ENCODE peak calls at places on chromosomes 12 and 14, in ten cellular contexts. S is neuronal stem cell, A is HL-60, I is ovary, L is GM23338, E is fibroblast of lung, T is tibial artery, R is cardiac muscle cell, U is heart right ventricle, K is astrocyte. P is an unnamed sample.

GRCh38 chr12:124486346-124486963 is 81.0 kb downstream of the NCOR2 start:
- DNase-seq in S (no peak), A (no peak), I (no peak), L (no peak), E (no peak), T (no peak), R (no peak), U (peak), K (no peak), P (no peak)

GRCh38 chr12:108457006-108457733 is 57.9 kb upstream of the FICD start:
- DNase-seq in S (peak), A (peak), I (no peak), L (peak), E (peak), T (no peak), R (peak), U (no peak), K (peak), P (peak)

GRCh38 chr14:71970272-71970671 is 38.0 kb downstream of the RGS6 start:
- DNase-seq in S (no peak), A (no peak), I (no peak), L (no peak), E (no peak), T (no peak), R (no peak), U (no peak), K (no peak), P (no peak)

GRCh38 chr12:39429809-39430208 is 13.1 kb downstream of the KIF21A start:
- DNase-seq in S (no peak), A (no peak), I (no peak), L (no peak), E (no peak), T (no peak), R (no peak), U (no peak), K (no peak), P (no peak)

GRCh38 chr14:89773151-89773550 is 181.4 kb downstream of the EFCAB11 start:
- DNase-seq in S (no peak), A (no peak), I (no peak), L (no peak), E (no peak), T (no peak), R (no peak), U (no peak), K (no peak), P (no peak)

GRCh38 chr14:70237710-70238109 is 49.0 kb upstream of the SLC8A3 start:
- DNase-seq in S (no peak), A (no peak), I (no peak), L (no peak), E (no peak), T (no peak), R (no peak), U (no peak), K (no peak), P (no peak)

GRCh38 chr12:132066345-132066685 is 77.8 kb downstream of the DDX51 start:
- DNase-seq in S (no peak), A (peak), I (no peak), L (no peak), E (no peak), T (no peak), R (no peak), U (no peak), K (no peak), P (no peak)

GRCh38 chr14:103905861-103906456 is 22.3 kb upstream of the TDRD9 start:
- DNase-seq in S (no peak), A (peak), I (no peak), L (peak), E (no peak), T (no peak), R (no peak), U (no peak), K (no peak), P (no peak)

GRCh38 chr12:27906658-27907473 is 65.7 kb downstream of the PTHLH start:
- DNase-seq in S (no peak), A (no peak), I (no peak), L (no peak), E (no peak), T (no peak), R (no peak), U (no peak), K (no peak), P (no peak)

GRCh38 chr14:95227279-95227860 is 70.0 kb upstream of the DICER1 start:
- DNase-seq in S (no peak), A (no peak), I (no peak), L (peak), E (peak), T (no peak), R (no peak), U (no peak), K (peak), P (no peak)

GRCh38 chr14:94066089-94066676 is 14.8 kb downstream of the DDX24 start:
- DNase-seq in S (no peak), A (no peak), I (no peak), L (peak), E (peak), T (no peak), R (no peak), U (no peak), K (no peak), P (peak)

GRCh38 chr12:114399664-114400211 is 6.2 kb downstream of the TBX5 start:
- DNase-seq in S (peak), A (no peak), I (no peak), L (peak), E (no peak), T (no peak), R (no peak), U (no peak), K (no peak), P (no peak)

GRCh38 chr14:21414137-21414631 is 30.4 kb upstream of the SUPT16H start:
- DNase-seq in S (no peak), A (no peak), I (no peak), L (no peak), E (no peak), T (no peak), R (no peak), U (no peak), K (no peak), P (no peak)

GRCh38 chr12:46794593-46795190 is 31.1 kb downstream of the SLC38A4 start:
- DNase-seq in S (no peak), A (no peak), I (no peak), L (no peak), E (no peak), T (no peak), R (no peak), U (no peak), K (no peak), P (no peak)

GRCh38 chr14:72965249-72965648 is 39.0 kb downstream of the DCAF4 start:
- DNase-seq in S (no peak), A (no peak), I (no peak), L (no peak), E (peak), T (no peak), R (no peak), U (no peak), K (peak), P (peak)

GRCh38 chr14:72222046-72222445 is 289.8 kb downstream of the RGS6 start:
- DNase-seq in S (no peak), A (no peak), I (no peak), L (no peak), E (no peak), T (no peak), R (no peak), U (no peak), K (no peak), P (no peak)

GRCh38 chr12:9406564-9407424 is 198.6 kb upstream of the PZP start:
- DNase-seq in S (no peak), A (no peak), I (no peak), L (no peak), E (no peak), T (no peak), R (no peak), U (no peak), K (no peak), P (no peak)

GRCh38 chr12:105229446-105229845 is 6.5 kb downstream of the APPL2 start:
- DNase-seq in S (no peak), A (no peak), I (no peak), L (no peak), E (no peak), T (no peak), R (no peak), U (no peak), K (no peak), P (no peak)

GRCh38 chr12:130017571-130018449 is 114.0 kb upstream of the TMEM132D start:
- DNase-seq in S (no peak), A (no peak), I (no peak), L (peak), E (peak), T (no peak), R (no peak), U (no peak), K (no peak), P (no peak)

GRCh38 chr12:31278445-31279242 is 47.3 kb downstream of the SINHCAF start:
- DNase-seq in S (peak), A (no peak), I (no peak), L (no peak), E (no peak), T (no peak), R (no peak), U (no peak), K (no peak), P (no peak)

GRCh38 chr12:131726-132465 is 65.3 kb downstream of the IQSEC3 start:
- DNase-seq in S (no peak), A (no peak), I (no peak), L (no peak), E (peak), T (no peak), R (no peak), U (no peak), K (no peak), P (no peak)

GRCh38 chr12:120841525-120841924 is 62.6 kb downstream of the SPPL3 start:
- DNase-seq in S (no peak), A (no peak), I (no peak), L (no peak), E (no peak), T (no peak), R (no peak), U (no peak), K (no peak), P (no peak)

GRCh38 chr12:120844297-120844696 is 59.9 kb downstream of the SPPL3 start:
- DNase-seq in S (no peak), A (no peak), I (no peak), L (no peak), E (no peak), T (no peak), R (no peak), U (no peak), K (no peak), P (no peak)

GRCh38 chr12:120842595-120842994 is 61.6 kb downstream of the SPPL3 start:
- DNase-seq in S (no peak), A (no peak), I (no peak), L (no peak), E (peak), T (no peak), R (no peak), U (no peak), K (no peak), P (no peak)

GRCh38 chr12:120844768-120845449 is 59.2 kb downstream of the SPPL3 start:
- DNase-seq in S (no peak), A (no peak), I (no peak), L (no peak), E (no peak), T (no peak), R (no peak), U (no peak), K (no peak), P (no peak)

DNA sequence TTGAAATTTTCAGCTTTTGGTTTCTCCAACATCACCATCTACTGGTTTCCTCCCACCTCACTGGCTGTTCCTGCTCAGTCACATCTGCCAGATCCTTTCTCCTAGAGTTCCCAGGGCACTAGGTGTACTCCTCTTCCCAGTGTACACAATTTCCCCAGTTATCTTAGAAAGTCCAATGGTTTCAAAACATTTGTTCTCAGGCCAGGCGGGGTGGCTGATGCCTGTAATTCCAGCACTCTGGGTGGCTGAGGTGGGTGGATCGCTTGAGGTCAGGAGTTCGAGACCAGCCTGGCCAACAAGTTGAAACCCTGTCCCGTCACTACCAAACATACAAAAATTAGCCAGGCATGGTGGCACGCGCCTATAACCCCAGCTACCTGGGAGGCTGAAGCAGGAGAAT is 60.7 kb downstream of the SPPL3 start:
- DNase-seq in S (no peak), A (no peak), I (no peak), L (no peak), E (no peak), T (no peak), R (no peak), U (no peak), K (no peak), P (no peak)
- H3K27ac ChIP-seq in S (no peak), A (no peak), I (no peak), L (no peak), E (no peak), T (no peak), R (peak), U (no peak), K (no peak), P (no peak)

DNA sequence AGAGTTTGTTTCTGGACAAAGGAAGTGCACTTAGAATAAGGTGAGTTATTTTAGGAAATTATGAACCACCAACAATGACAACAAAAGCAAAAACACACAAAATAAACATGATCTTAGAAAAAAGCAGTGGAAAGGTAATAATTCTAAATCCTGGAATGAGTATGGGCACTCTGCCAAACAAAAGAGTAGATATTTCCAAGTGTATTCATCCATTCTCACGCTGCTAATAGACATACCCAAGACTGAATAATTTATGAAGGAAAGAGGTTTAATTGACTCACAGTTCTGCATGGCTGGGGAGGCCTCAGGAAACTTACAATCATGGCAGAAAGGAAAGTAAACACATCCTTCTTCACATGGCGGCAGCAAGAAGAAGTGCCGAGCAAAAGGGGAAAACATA is 269.3 kb upstream of the NPAS3 start:
- DNase-seq in S (no peak), A (no peak), I (no peak), L (no peak), E (peak), T (no peak), R (no peak), U (no peak), K (peak), P (no peak)
- H3K4me3 ChIP-seq in S (no peak), A (no peak), I (no peak), L (no peak), E (no peak), T (no peak), R (no peak), U (no peak), K (no peak), P (no peak)

GRCh38 chr12:82708507-82708906 is 21.8 kb downstream of the TMTC2 start:
- DNase-seq in S (no peak), A (no peak), I (peak), L (peak), E (no peak), T (no peak), R (no peak), U (peak), K (no peak), P (no peak)
- H3K27ac ChIP-seq in S (peak), A (no peak), I (no peak), L (peak), E (no peak), T (no peak), R (peak), U (peak), K (no peak), P (no peak)

DNA sequence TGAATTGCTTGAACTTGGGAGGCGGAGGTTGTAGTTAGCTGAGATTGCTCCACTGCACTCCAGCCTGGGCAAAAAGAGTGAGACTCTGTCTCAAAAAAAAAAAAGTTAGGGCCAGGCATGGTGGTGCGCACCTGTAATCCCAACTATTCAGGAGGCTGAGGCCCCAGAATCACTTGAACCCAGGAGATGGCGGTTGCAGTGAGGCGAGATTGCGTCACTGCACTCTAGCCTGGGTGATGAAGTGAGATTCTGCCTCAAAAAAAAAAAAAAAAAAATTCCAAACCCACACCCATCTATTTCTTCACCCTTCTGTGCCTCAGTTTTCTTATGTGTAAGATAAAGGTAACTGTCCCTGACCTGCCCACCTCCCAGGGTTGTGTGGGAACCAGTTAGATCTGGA is 11.0 kb upstream of the MLXIP start:
- DNase-seq in S (no peak), A (no peak), I (no peak), L (no peak), E (no peak), T (no peak), R (no peak), U (no peak), K (no peak), P (no peak)
- H3K4me3 ChIP-seq in S (no peak), A (no peak), I (no peak), L (no peak), E (no peak), T (no peak), R (no peak), U (no peak), K (no peak), P (no peak)

GRCh38 chr12:64735447-64735846 is 23.8 kb downstream of the GNS start:
- DNase-seq in S (no peak), A (no peak), I (no peak), L (no peak), E (no peak), T (no peak), R (no peak), U (no peak), K (no peak), P (no peak)

GRCh38 chr12:64730585-64730964 is 28.6 kb downstream of the GNS start:
- DNase-seq in S (no peak), A (no peak), I (no peak), L (no peak), E (no peak), T (no peak), R (no peak), U (no peak), K (no peak), P (no peak)

GRCh38 chr12:64733857-64734256 is 25.3 kb downstream of the GNS start:
- DNase-seq in S (no peak), A (no peak), I (no peak), L (no peak), E (no peak), T (no peak), R (peak), U (peak), K (no peak), P (peak)

GRCh38 chr12:64731683-64732082 is 27.5 kb downstream of the GNS start:
- DNase-seq in S (no peak), A (no peak), I (no peak), L (no peak), E (no peak), T (no peak), R (no peak), U (no peak), K (no peak), P (no peak)

DNA sequence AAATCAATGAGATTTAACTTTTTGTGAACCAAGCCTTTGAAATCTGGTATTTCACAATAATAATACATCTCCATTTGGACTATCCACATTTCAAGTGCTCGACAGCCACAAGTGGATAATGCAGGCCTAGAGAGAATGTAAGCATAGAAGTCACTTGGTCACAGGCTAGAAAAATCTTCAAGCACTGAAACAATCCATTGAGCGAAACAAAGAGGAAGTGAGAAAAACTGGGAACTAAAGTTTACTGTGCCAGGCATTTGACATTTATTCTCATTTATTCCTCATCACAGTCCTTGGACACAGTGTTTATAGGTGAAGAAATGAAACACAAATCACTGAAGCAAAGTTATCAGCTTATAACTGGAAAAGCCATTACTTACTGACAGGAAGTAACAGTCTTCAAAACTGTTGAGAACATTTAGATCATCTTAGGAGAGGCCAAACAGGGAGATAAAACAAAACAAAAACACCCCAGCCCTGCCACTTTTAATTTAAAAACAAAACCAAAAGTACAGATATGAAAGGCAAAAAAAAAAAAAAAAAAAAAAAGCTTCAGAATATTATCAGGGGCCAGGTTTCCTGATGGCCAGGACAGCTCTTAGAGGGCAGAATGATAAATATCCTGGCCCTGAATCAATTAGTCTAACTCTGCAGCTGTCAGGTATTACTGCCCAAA is 29.2 kb downstream of the GNS start:
- DNase-seq in S (no peak), A (no peak), I (no peak), L (no peak), E (no peak), T (no peak), R (peak), U (no peak), K (no peak), P (no peak)
- H3K27ac ChIP-seq in S (no peak), A (no peak), I (no peak), L (no peak), E (no peak), T (no peak), R (peak), U (peak), K (no peak), P (peak)

DNA sequence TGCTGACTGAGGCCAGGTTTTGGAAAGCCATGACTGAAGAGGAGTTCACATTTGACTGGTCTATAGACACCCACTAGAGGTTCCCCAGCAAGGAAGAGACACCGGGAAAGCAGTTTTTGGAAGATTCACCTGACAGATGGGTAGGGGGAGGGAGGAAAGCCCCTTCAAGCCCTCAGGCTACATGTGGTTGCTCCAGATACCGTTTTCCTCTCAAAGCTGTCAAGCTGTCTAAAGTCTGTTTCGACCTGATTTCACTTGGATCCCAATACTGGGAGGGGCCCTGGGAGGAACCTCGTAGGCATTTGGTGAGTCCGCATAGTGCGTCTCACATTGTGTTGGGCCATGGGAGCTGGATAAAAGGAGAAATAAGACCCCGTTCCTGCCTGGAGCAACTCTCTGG is 1.7 kb upstream of the LRP1 start:
- DNase-seq in S (no peak), A (no peak), I (no peak), L (no peak), E (no peak), T (no peak), R (no peak), U (no peak), K (no peak), P (no peak)
- H3K4me3 ChIP-seq in S (peak), A (no peak), I (no peak), L (peak), E (peak), T (peak), R (no peak), U (peak), K (no peak), P (no peak)

GRCh38 chr12:13190275-13190674 is 6.3 kb upstream of the EMP1 start:
- DNase-seq in S (no peak), A (no peak), I (no peak), L (no peak), E (no peak), T (no peak), R (no peak), U (no peak), K (no peak), P (no peak)

GRCh38 chr12:13193403-13194100 is 3.0 kb upstream of the EMP1 start:
- DNase-seq in S (no peak), A (no peak), I (no peak), L (no peak), E (no peak), T (no peak), R (no peak), U (no peak), K (no peak), P (no peak)

GRCh38 chr12:13194462-13195110 is 1.9 kb upstream of the EMP1 start:
- DNase-seq in S (no peak), A (no peak), I (no peak), L (no peak), E (no peak), T (no peak), R (no peak), U (no peak), K (no peak), P (no peak)

GRCh38 chr12:13195244-13195643 is 1.3 kb upstream of the EMP1 start:
- DNase-seq in S (no peak), A (no peak), I (no peak), L (no peak), E (peak), T (no peak), R (no peak), U (no peak), K (no peak), P (no peak)

GRCh38 chr12:13192719-13193118 is 3.8 kb upstream of the EMP1 start:
- DNase-seq in S (no peak), A (no peak), I (no peak), L (no peak), E (no peak), T (no peak), R (no peak), U (no peak), K (no peak), P (no peak)
- H3K27ac ChIP-seq in S (no peak), A (no peak), I (no peak), L (no peak), E (no peak), T (no peak), R (no peak), U (no peak), K (no peak), P (no peak)

P was measured in adrenal gland.